ENCODE peak calls at places on chromosomes 13 and 19, in seven cellular contexts. Q is body of pancreas, U is lower leg skin, A is astrocyte, M is dorsolateral prefrontal cortex, W is A673, R is mesothelial cell of epicardium. Z is an unnamed sample.

GRCh38 chr19:3656073-3656746 is 29.6 kb upstream of the CACTIN start:
- DNase-seq in Q (no peak), W (no peak), R (no peak), U (no peak), M (no peak), A (peak), Z (no peak)

GRCh38 chr19:50794074-50794777 is 4.0 kb downstream of the ACP4 start:
- DNase-seq in M (no peak), Q (peak), U (no peak), A (no peak), W (peak), R (no peak), Z (no peak)

GRCh38 chr13:46783504-46783903 is 13.5 kb downstream of the ESD start:
- DNase-seq in A (no peak), R (no peak), M (no peak), U (no peak), Q (no peak), W (no peak), Z (no peak)

GRCh38 chr19:18165794-18166544 is 7.6 kb upstream of the IFI30 start:
- DNase-seq in A (no peak), U (no peak), M (no peak), Q (no peak), R (no peak), W (no peak), Z (no peak)

GRCh38 chr13:107099661-107100060 is 531.7 kb upstream of the ARGLU1 start:
- DNase-seq in W (no peak), M (no peak), A (peak), U (no peak), Q (no peak), R (no peak), Z (peak)

GRCh38 chr13:111239754-111240670 is 80.4 kb upstream of the TEX29 start:
- DNase-seq in Q (no peak), A (no peak), U (no peak), R (no peak), W (no peak), M (no peak), Z (no peak)

GRCh38 chr13:45299194-45299593 is 41.8 kb downstream of the TPT1 start:
- DNase-seq in R (no peak), A (no peak), M (no peak), W (no peak), U (no peak), Q (no peak), Z (peak)

GRCh38 chr19:799076-799881 is 2.0 kb downstream of the PTBP1 start:
- DNase-seq in Q (peak), R (no peak), W (peak), M (no peak), A (peak), U (no peak), Z (peak)

GRCh38 chr19:15200575-15201364 is at the start of gene NOTCH3:
- DNase-seq in A (no peak), W (no peak), R (no peak), U (no peak), Q (peak), M (no peak), Z (no peak)

GRCh38 chr13:113820813-113821651 is 42.8 kb downstream of the GAS6 start:
- DNase-seq in Q (peak), M (peak), U (peak), R (no peak), W (peak), A (peak), Z (peak)

GRCh38 chr19:43700368-43701015 is 15.4 kb upstream of the IRGC start:
- DNase-seq in A (peak), R (no peak), M (peak), Q (peak), U (peak), W (peak), Z (peak)

GRCh38 chr19:40596608-40597328 is 4.4 kb upstream of the LTBP4 start:
- DNase-seq in Q (peak), A (no peak), W (no peak), U (no peak), R (no peak), M (no peak), Z (peak)

GRCh38 chr13:52599853-52600603 is 42.2 kb upstream of the HNRNPA1L2 start:
- DNase-seq in M (no peak), R (peak), W (peak), A (peak), U (no peak), Q (peak), Z (peak)

GRCh38 chr13:113851826-113852535 is 11.9 kb downstream of the GAS6 start:
- DNase-seq in W (no peak), M (peak), U (no peak), A (no peak), R (peak), Q (no peak), Z (no peak)

GRCh38 chr13:20197361-20197834 is 4.7 kb upstream of the GJB2 start:
- DNase-seq in R (no peak), M (no peak), U (no peak), Q (peak), W (peak), A (peak), Z (peak)

GRCh38 chr13:45361596-45362206 is 20.7 kb upstream of the TPT1 start:
- DNase-seq in W (no peak), Q (no peak), A (peak), U (no peak), R (no peak), M (no peak), Z (peak)

GRCh38 chr19:57803594-57804325 is 11.0 kb downstream of the ZNF552 start:
- DNase-seq in R (no peak), A (peak), M (no peak), W (peak), U (no peak), Q (no peak), Z (peak)

GRCh38 chr19:1171755-1172352 is 2.2 kb downstream of the SBNO2 start:
- DNase-seq in W (peak), A (no peak), U (no peak), Q (peak), R (no peak), M (no peak), Z (no peak)

DNA sequence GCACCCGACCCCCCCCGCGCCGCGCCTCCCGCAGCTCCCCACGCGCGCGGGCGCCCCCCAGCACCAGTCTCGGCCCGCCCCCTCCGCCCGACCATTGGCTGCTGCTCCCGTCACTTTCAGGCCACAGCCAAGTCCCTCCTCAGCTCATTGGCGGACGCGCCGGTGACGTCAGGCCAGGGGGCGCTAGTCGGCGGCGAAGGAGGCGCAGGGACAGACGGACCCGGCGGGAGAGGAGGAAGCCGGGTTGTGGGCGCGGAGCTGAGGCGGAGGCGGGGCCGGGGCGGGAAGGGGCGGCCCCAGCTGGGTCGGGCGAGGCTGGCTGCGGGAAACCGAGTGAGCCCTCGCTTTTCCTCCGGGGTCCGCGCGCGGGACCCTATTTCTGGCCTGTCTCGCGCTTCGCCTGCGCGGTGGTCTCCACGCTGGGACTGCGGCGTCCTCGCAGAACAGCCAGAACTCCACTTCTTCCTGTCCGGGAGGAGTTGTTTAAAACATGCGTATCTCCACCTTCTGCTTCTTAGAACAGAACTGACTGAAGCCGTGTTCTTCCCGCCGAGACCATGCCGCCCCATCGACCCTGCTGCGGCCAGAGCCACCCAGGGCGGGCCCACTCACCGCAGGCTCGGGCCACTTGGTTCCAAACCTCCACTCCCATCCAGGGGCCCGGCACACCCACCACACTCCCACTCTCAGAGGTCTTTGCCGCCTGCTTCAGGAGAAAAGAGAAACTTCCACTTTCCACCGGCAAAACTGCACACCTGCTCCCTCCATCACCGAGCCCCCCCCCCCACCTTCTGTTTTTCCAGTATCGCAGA is 459 bp upstream of the TMTC4 start:
- DNase-seq in M (peak), A (peak), U (peak), R (peak), W (peak), Q (peak), Z (peak)
- TF ChIP-seq CTCF in M (no peak), A (no peak), U (no peak), R (no peak), W (peak), Q (peak), Z (peak)

GRCh38 chr19:33175886-33176669 is 18.1 kb upstream of the LRP3 start:
- DNase-seq in W (peak), M (peak), U (no peak), R (no peak), Q (no peak), A (peak), Z (peak)
- TF ChIP-seq CTCF in W (no peak), M (no peak), U (no peak), R (no peak), Q (no peak), A (no peak), Z (no peak)

GRCh38 chr13:25088562-25089221 is 7.2 kb upstream of the PABPC3 start:
- DNase-seq in A (no peak), R (no peak), M (no peak), W (no peak), U (no peak), Q (no peak), Z (no peak)

GRCh38 chr13:25080773-25081172 is 15.2 kb upstream of the PABPC3 start:
- DNase-seq in A (no peak), Q (no peak), U (no peak), W (no peak), R (no peak), M (no peak), Z (no peak)

GRCh38 chr13:25084101-25084500 is 11.8 kb upstream of the PABPC3 start:
- DNase-seq in R (no peak), W (no peak), U (no peak), A (no peak), Q (no peak), M (no peak), Z (no peak)

GRCh38 chr13:25085125-25085742 is 10.7 kb upstream of the PABPC3 start:
- DNase-seq in U (no peak), Q (peak), W (peak), R (no peak), M (peak), A (peak), Z (peak)
- TF ChIP-seq CTCF in U (no peak), Q (peak), W (peak), R (peak), M (peak), A (peak), Z (peak)

DNA sequence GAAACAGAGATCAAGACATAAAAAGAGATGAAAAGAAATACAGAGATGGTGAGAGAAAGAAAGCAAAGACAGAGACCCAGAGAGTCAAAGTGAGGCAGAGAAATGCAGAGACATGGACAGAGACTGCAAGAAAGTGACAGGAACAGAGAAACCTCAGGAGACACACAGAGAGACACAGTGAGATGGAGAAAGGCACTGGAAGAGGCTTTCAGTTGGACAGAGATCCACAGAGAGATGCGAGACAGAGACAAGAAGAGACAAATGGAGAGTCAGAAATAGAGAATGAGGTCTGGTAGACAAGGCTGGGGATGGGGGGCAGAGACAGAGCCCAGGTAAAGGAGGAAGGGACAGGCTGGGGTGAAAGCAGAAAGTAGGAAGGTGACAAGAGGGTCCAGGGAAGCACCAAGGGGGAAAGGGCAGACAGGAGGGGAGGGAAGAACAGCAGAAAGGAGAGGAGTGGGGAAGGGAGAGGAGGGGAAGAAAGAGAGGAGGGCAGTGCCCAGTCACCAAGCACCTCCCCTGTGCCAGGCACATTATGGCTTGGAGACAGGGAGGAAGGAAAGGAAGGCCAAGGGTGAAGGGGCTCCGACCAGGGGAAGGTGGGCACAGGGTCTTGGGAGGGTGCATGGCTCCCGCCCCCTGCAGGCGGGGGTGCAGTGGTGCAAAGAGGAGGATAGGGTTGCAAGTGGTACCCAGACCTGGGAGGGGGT is 38.5 kb downstream of the DEDD2 start:
- DNase-seq in W (peak), A (no peak), M (no peak), U (no peak), Q (no peak), R (no peak), Z (no peak)
- TF ChIP-seq CTCF in W (peak), A (no peak), M (no peak), U (no peak), Q (no peak), R (no peak), Z (peak)

DNA sequence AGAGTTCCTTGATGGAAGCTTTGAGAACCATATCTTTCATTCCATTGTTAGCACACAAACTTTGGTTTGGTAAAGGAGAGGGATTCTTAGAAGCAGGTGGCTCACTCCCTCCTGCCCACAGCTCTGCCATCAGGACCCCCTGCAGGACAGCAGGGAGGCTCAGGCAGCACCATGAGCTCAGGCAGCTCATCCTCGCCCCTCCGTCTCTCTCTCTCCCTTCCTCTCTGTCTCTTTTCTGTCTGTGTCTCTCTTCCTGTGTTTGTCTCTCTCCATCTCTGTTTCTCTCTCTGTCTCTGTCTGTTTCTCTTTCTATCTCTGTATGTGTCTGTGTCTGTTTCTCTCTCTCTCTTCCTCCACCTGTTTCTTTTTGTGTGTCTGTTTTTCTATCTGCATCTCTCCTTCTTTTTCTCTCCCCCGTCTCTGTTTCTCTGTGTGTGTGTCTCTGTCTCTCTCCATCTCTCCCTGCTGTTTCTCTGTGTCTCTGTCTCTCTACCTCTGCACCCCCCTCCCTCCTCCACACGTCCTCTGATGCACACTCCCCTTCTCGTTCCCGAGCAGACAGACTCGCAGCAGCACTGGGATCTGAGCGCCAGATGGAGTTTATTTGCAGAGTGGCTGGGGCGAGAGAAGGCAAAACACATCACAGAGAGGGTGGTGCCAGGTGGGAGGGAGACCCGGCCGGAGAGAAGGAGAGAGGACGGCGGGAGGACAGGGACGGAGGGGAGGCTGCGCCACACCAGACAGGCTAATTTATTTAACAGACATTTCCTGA is 8.7 kb downstream of the SBK2 start:
- DNase-seq in W (no peak), A (no peak), Q (peak), M (peak), R (no peak), U (no peak), Z (no peak)
- TF ChIP-seq CTCF in W (no peak), A (no peak), Q (no peak), M (no peak), R (no peak), U (no peak), Z (no peak)

DNA sequence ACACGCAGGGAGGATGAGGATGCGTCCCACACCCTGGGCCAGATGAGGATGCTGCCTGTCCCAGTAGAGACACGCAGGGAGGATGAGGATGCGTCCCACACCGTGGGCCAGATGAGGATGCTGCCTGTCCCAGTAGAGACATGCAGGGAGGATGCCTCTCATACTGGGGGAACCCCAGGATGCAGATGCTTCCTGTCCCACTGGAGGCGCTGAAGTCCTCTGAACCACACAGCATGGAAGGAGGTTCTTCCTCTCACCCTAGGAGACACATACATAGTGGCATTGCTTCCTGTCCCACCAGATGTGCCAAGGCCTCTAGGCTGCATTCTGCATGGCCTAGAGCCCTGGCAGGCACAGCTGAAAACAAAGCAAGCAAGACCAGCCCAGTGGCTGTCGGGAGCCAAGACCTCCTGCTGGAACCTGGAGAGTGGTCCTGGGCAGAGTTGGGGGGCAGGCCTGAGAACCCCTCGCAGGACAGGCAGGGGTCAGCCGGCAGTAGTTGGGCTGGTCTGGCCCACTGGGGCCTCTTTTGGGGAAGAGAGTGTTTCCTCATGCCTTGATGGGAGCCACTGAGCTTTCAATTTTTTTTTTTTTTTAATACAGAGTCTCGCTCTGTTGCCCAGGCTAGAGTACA is 4.3 kb downstream of the HPN start:
- DNase-seq in R (no peak), Q (peak), U (no peak), A (no peak), M (no peak), W (peak), Z (peak)
- TF ChIP-seq CTCF in R (no peak), Q (no peak), U (no peak), A (peak), M (peak), W (peak), Z (peak)

Z was measured in fibroblast of pulmonary artery.